ENCODE peak calls at places on chromosomes 13 and 19, in seven cellular contexts. One of them, this sample, is unnamed.

GRCh38 chr19:10521461-10522216 is 4.4 kb upstream of the S1PR5 start:
- DNase-seq in GM12878: no peak
- DNase-seq in H1: no peak
- DNase-seq in SK-N-SH: no peak
- DNase-seq in HepG2: no peak
- DNase-seq in K562: no peak
- DNase-seq in HCT116: no peak
- DNase-seq in this sample: no peak

GRCh38 chr13:80955487-80955886 is 614.6 kb upstream of the SPRY2 start:
- DNase-seq in GM12878: no peak
- DNase-seq in H1: no peak
- DNase-seq in SK-N-SH: no peak
- DNase-seq in HepG2: no peak
- DNase-seq in K562: no peak
- DNase-seq in HCT116: no peak
- DNase-seq in this sample: no peak

GRCh38 chr19:4369888-4370260 is 26.5 kb downstream of the MPND start:
- DNase-seq in GM12878: no peak
- DNase-seq in H1: peak
- DNase-seq in SK-N-SH: no peak
- DNase-seq in HepG2: no peak
- DNase-seq in K562: no peak
- DNase-seq in HCT116: no peak
- DNase-seq in this sample: no peak

GRCh38 chr19:4803736-4804695 is 12.5 kb downstream of the FEM1A start:
- DNase-seq in GM12878: no peak
- DNase-seq in H1: peak
- DNase-seq in SK-N-SH: peak
- DNase-seq in HepG2: peak
- DNase-seq in K562: peak
- DNase-seq in HCT116: peak
- DNase-seq in this sample: peak

GRCh38 chr19:45885556-45886426 is at the start of gene IRF2BP1:
- DNase-seq in GM12878: no peak
- DNase-seq in H1: peak
- DNase-seq in SK-N-SH: peak
- DNase-seq in HepG2: peak
- DNase-seq in K562: peak
- DNase-seq in HCT116: peak
- DNase-seq in this sample: no peak

GRCh38 chr19:4653793-4654436 is 14.6 kb downstream of the TNFAIP8L1 start:
- DNase-seq in GM12878: no peak
- DNase-seq in H1: no peak
- DNase-seq in SK-N-SH: no peak
- DNase-seq in HepG2: no peak
- DNase-seq in K562: no peak
- DNase-seq in HCT116: no peak
- DNase-seq in this sample: no peak

GRCh38 chr19:49851456-49852259 is 699 bp downstream of the PTOV1 start:
- DNase-seq in GM12878: no peak
- DNase-seq in H1: peak
- DNase-seq in SK-N-SH: peak
- DNase-seq in HepG2: no peak
- DNase-seq in K562: peak
- DNase-seq in HCT116: no peak
- DNase-seq in this sample: no peak

GRCh38 chr19:45078390-45079062 is 534 bp upstream of the GEMIN7 start:
- DNase-seq in GM12878: no peak
- DNase-seq in H1: no peak
- DNase-seq in SK-N-SH: no peak
- DNase-seq in HepG2: no peak
- DNase-seq in K562: no peak
- DNase-seq in HCT116: no peak
- DNase-seq in this sample: no peak

GRCh38 chr13:36518707-36519106 is 86.4 kb downstream of the CCNA1 start:
- DNase-seq in GM12878: no peak
- DNase-seq in H1: no peak
- DNase-seq in SK-N-SH: no peak
- DNase-seq in HepG2: no peak
- DNase-seq in K562: no peak
- DNase-seq in HCT116: no peak
- DNase-seq in this sample: no peak

GRCh38 chr13:60788156-60788829 is 391.3 kb downstream of the TDRD3 start:
- DNase-seq in GM12878: no peak
- DNase-seq in H1: no peak
- DNase-seq in SK-N-SH: no peak
- DNase-seq in HepG2: no peak
- DNase-seq in K562: no peak
- DNase-seq in HCT116: no peak
- DNase-seq in this sample: no peak

GRCh38 chr19:3519126-3519525 is 13.0 kb downstream of the FZR1 start:
- DNase-seq in GM12878: no peak
- DNase-seq in H1: no peak
- DNase-seq in SK-N-SH: no peak
- DNase-seq in HepG2: no peak
- DNase-seq in K562: no peak
- DNase-seq in HCT116: no peak
- DNase-seq in this sample: no peak

GRCh38 chr19:16470541-16470910 is 1.2 kb downstream of the EPS15L1 start:
- DNase-seq in GM12878: no peak
- DNase-seq in H1: no peak
- DNase-seq in SK-N-SH: no peak
- DNase-seq in HepG2: no peak
- DNase-seq in K562: no peak
- DNase-seq in HCT116: no peak
- DNase-seq in this sample: no peak

GRCh38 chr19:56367829-56368711 is 25.3 kb downstream of the ZNF582 start:
- DNase-seq in GM12878: peak
- DNase-seq in H1: peak
- DNase-seq in SK-N-SH: peak
- DNase-seq in HepG2: peak
- DNase-seq in K562: peak
- DNase-seq in HCT116: no peak
- DNase-seq in this sample: no peak

GRCh38 chr19:7910321-7911161 is 4.1 kb upstream of the TGFBR3L start:
- DNase-seq in GM12878: no peak
- DNase-seq in H1: no peak
- DNase-seq in SK-N-SH: no peak
- DNase-seq in HepG2: no peak
- DNase-seq in K562: no peak
- DNase-seq in HCT116: no peak
- DNase-seq in this sample: no peak

DNA sequence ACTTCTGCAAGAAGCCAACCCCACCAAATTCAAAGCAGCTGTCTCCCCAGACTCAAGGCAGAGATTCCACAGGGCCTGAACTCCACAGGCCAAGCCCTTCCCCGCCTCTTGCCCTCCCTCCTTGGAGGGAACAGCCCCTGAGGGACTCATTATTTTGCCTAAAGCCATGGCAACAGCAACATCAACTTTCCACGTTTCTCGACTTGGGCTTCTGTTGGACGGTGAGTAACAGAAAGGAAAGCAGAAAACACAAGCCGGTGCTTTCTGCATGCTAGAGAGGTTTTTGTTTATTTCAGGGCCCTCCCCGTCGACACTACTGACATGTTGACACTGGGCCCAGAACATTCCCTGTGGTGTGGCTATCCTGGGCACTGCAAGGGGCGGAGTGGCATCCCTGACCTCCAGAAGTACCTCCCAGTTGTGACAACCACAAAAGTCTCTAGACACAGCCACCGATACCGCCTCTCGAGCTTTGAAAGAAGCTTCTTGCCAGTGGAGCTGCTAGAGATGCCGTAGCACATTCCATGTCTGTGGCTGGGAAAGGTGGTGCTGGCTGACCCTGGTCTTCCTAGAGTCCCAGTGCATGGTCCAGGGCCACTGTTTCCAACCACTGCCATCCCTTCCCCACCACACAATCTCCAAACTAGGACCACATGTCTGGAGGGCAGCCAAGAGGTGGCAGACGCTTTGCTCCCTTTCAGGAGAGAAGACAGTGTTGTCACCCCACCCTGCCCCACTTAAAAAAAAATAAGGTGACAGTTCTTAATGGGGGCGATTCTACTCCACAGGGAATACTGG is 12.8 kb downstream of the CAPS start:
- DNase-seq in GM12878: no peak
- DNase-seq in H1: no peak
- DNase-seq in SK-N-SH: peak
- DNase-seq in HepG2: no peak
- DNase-seq in K562: no peak
- DNase-seq in HCT116: no peak
- DNase-seq in this sample: no peak
- TF ChIP-seq SIN3A in GM12878: no peak
- TF ChIP-seq SIN3A in H1: no peak
- TF ChIP-seq SIN3A in SK-N-SH: no peak
- TF ChIP-seq SIN3A in HepG2: no peak
- TF ChIP-seq SIN3A in K562: no peak
- TF ChIP-seq SIN3A in HCT116: no peak
- TF ChIP-seq SIN3A in this sample: no peak

DNA sequence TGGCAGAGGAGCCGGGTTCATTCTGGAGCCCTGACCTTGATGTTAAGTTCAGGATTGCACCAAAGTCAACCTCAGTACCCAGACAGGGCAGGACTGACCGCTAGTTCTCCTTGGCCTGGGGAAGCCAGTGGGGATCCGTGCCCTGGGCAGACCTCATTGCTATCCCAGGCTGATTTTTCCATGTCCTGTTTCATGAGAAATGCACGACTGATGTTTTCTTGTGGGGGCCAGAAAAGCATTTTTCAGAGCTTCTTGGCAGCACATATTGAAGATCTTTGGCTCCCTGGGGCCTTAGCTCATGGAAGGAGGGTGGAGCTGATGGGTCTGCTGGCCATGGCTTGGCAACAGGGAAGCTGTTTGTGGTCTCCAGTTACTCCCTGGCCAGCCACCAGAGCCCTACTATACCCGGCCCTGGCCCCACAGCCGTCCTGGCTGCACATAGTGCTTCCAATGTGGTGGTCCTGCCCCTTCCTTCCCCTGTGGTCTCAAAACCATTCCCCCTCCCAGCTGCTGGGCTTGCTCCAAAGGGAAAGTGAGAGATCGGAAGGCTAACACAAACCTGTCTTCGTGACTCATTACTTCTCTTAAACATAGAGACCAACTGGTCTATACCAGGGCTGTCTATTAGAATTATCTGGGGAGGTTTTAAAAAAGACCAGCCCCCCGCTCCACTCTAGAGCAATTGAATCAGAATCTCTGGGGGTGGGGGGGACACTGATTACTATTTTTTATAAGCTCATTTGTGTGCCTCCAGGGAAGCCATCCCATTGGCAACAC is 11.3 kb downstream of the IL17D start:
- DNase-seq in GM12878: no peak
- DNase-seq in H1: no peak
- DNase-seq in SK-N-SH: no peak
- DNase-seq in HepG2: no peak
- DNase-seq in K562: no peak
- DNase-seq in HCT116: no peak
- DNase-seq in this sample: no peak
- TF ChIP-seq SIN3A in GM12878: no peak
- TF ChIP-seq SIN3A in H1: no peak
- TF ChIP-seq SIN3A in SK-N-SH: no peak
- TF ChIP-seq SIN3A in HepG2: no peak
- TF ChIP-seq SIN3A in K562: no peak
- TF ChIP-seq SIN3A in HCT116: no peak
- TF ChIP-seq SIN3A in this sample: no peak

GRCh38 chr19:17847538-17848366 is at the start of gene JAK3:
- DNase-seq in GM12878: peak
- DNase-seq in H1: peak
- DNase-seq in SK-N-SH: peak
- DNase-seq in HepG2: peak
- DNase-seq in K562: peak
- DNase-seq in HCT116: no peak
- DNase-seq in this sample: no peak
- TF ChIP-seq SIN3A in GM12878: peak
- TF ChIP-seq SIN3A in H1: no peak
- TF ChIP-seq SIN3A in SK-N-SH: no peak
- TF ChIP-seq SIN3A in HepG2: peak
- TF ChIP-seq SIN3A in K562: no peak
- TF ChIP-seq SIN3A in HCT116: no peak
- TF ChIP-seq SIN3A in this sample: no peak

DNA sequence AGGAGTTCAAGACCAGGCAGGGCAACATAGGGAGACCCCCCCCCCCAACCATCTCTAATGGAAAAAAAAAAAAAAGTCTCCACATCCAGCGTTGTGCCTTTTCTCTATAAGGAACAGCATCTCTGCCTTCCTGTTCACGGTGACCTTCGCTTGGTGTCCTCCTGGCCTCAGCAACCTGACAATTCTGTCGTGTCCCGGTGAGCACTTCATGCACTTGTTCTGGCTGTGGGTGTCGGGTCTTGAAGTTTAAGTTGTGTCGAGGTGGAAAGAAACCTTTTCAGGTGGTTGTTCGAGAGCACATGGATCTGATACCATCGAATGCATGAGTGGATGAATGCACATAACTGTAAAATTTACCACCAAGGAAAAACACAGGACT is 594 bp downstream of the ZNF559 start:
- DNase-seq in GM12878: no peak
- DNase-seq in H1: no peak
- DNase-seq in SK-N-SH: peak
- DNase-seq in HepG2: no peak
- DNase-seq in K562: no peak
- DNase-seq in HCT116: no peak
- DNase-seq in this sample: no peak
- TF ChIP-seq SIN3A in GM12878: no peak
- TF ChIP-seq SIN3A in H1: no peak
- TF ChIP-seq SIN3A in SK-N-SH: no peak
- TF ChIP-seq SIN3A in HepG2: no peak
- TF ChIP-seq SIN3A in K562: no peak
- TF ChIP-seq SIN3A in HCT116: no peak
- TF ChIP-seq SIN3A in this sample: no peak

DNA sequence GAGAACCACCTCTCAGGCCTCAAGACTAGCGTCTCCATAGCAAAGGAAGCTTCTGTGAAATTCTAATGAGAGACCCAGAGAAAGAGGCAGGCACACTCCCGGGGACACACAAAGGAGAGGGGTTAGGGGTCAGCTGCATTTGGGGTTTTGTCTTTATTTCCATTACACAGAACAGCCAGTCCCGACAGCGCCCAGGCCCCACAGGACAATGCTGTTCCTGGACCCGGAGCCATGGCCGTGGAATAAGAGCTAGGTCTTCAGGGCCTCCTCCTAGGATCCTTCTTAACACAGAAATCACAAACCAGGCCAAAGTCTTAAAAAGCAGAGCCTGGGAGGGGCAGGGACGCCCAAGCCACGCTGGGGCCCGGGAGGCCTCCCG is 22.8 kb downstream of the KCTD15 start:
- DNase-seq in GM12878: no peak
- DNase-seq in H1: no peak
- DNase-seq in SK-N-SH: no peak
- DNase-seq in HepG2: no peak
- DNase-seq in K562: no peak
- DNase-seq in HCT116: no peak
- DNase-seq in this sample: no peak
- TF ChIP-seq SIN3A in GM12878: no peak
- TF ChIP-seq SIN3A in H1: no peak
- TF ChIP-seq SIN3A in SK-N-SH: no peak
- TF ChIP-seq SIN3A in HepG2: no peak
- TF ChIP-seq SIN3A in K562: no peak
- TF ChIP-seq SIN3A in HCT116: no peak
- TF ChIP-seq SIN3A in this sample: no peak

This sample was measured in Panc1.